ENCODE peak calls at places on chromosome 10, in six cellular contexts. One of them, this sample, is unnamed.

GRCh38 chr10:28432210-28432676 is 100.7 kb upstream of the WAC start:
- DNase-seq in GM23338: peak
- DNase-seq in HCT116: peak
- DNase-seq in stomach: peak
- DNase-seq in K562: peak
- DNase-seq in transverse colon: peak
- DNase-seq in this sample: peak

GRCh38 chr10:63627881-63628296 is 106.7 kb downstream of the REEP3 start:
- DNase-seq in GM23338: no peak
- DNase-seq in stomach: no peak
- DNase-seq in K562: no peak
- DNase-seq in transverse colon: no peak
- DNase-seq in HCT116: no peak
- DNase-seq in this sample: no peak

GRCh38 chr10:125808047-125808446 is 15.0 kb downstream of the UROS start:
- DNase-seq in transverse colon: no peak
- DNase-seq in stomach: no peak
- DNase-seq in HCT116: no peak
- DNase-seq in GM23338: no peak
- DNase-seq in K562: no peak
- DNase-seq in this sample: no peak

GRCh38 chr10:114647545-114648138 is 10.4 kb downstream of the ABLIM1 start:
- DNase-seq in GM23338: no peak
- DNase-seq in transverse colon: no peak
- DNase-seq in K562: no peak
- DNase-seq in HCT116: no peak
- DNase-seq in stomach: no peak
- DNase-seq in this sample: no peak

GRCh38 chr10:70085975-70086613 is 33.4 kb downstream of the MACROH2A2 start:
- DNase-seq in transverse colon: no peak
- DNase-seq in K562: no peak
- DNase-seq in GM23338: no peak
- DNase-seq in stomach: no peak
- DNase-seq in HCT116: no peak
- DNase-seq in this sample: no peak

GRCh38 chr10:107059058-107059457 is 105.4 kb downstream of the SORCS1 start:
- DNase-seq in stomach: no peak
- DNase-seq in transverse colon: no peak
- DNase-seq in K562: no peak
- DNase-seq in HCT116: no peak
- DNase-seq in GM23338: no peak
- DNase-seq in this sample: no peak

GRCh38 chr10:51001587-51001986 is 72.7 kb upstream of the PRKG1 start:
- DNase-seq in stomach: no peak
- DNase-seq in GM23338: peak
- DNase-seq in K562: peak
- DNase-seq in transverse colon: no peak
- DNase-seq in HCT116: no peak
- DNase-seq in this sample: no peak

GRCh38 chr10:51063659-51064535 is 10.4 kb upstream of the PRKG1 start:
- DNase-seq in K562: peak
- DNase-seq in transverse colon: no peak
- DNase-seq in GM23338: peak
- DNase-seq in HCT116: peak
- DNase-seq in stomach: no peak
- DNase-seq in this sample: no peak

GRCh38 chr10:43353495-43354324 is 17.7 kb upstream of the FXYD4 start:
- DNase-seq in stomach: no peak
- DNase-seq in GM23338: no peak
- DNase-seq in HCT116: no peak
- DNase-seq in K562: no peak
- DNase-seq in transverse colon: no peak
- DNase-seq in this sample: no peak

GRCh38 chr10:86596266-86596665 is 58.1 kb upstream of the OPN4 start:
- DNase-seq in stomach: no peak
- DNase-seq in HCT116: no peak
- DNase-seq in K562: no peak
- DNase-seq in transverse colon: no peak
- DNase-seq in GM23338: no peak
- DNase-seq in this sample: no peak

GRCh38 chr10:22651276-22651980 is 63.0 kb downstream of the PIP4K2A start:
- DNase-seq in K562: no peak
- DNase-seq in HCT116: no peak
- DNase-seq in stomach: no peak
- DNase-seq in transverse colon: no peak
- DNase-seq in GM23338: no peak
- DNase-seq in this sample: no peak

GRCh38 chr10:32985781-32986350 is 27.8 kb upstream of the ITGB1 start:
- DNase-seq in HCT116: no peak
- DNase-seq in GM23338: no peak
- DNase-seq in transverse colon: no peak
- DNase-seq in stomach: no peak
- DNase-seq in K562: peak
- DNase-seq in this sample: no peak

GRCh38 chr10:49395741-49396665 is at the start of gene DRGX:
- DNase-seq in transverse colon: no peak
- DNase-seq in HCT116: no peak
- DNase-seq in stomach: no peak
- DNase-seq in GM23338: peak
- DNase-seq in K562: no peak
- DNase-seq in this sample: no peak

GRCh38 chr10:108757946-108758345 is 1165.4 kb downstream of the XPNPEP1 start:
- DNase-seq in GM23338: no peak
- DNase-seq in transverse colon: no peak
- DNase-seq in HCT116: no peak
- DNase-seq in stomach: no peak
- DNase-seq in K562: no peak
- DNase-seq in this sample: no peak

GRCh38 chr10:58967551-58968418 is 208.7 kb upstream of the PHYHIPL start:
- DNase-seq in stomach: peak
- DNase-seq in GM23338: peak
- DNase-seq in transverse colon: no peak
- DNase-seq in K562: no peak
- DNase-seq in HCT116: no peak
- DNase-seq in this sample: peak

GRCh38 chr10:126156012-126156411 is 232.3 kb downstream of the ADAM12 start:
- DNase-seq in K562: no peak
- DNase-seq in GM23338: no peak
- DNase-seq in HCT116: no peak
- DNase-seq in transverse colon: no peak
- DNase-seq in stomach: no peak
- DNase-seq in this sample: no peak

DNA sequence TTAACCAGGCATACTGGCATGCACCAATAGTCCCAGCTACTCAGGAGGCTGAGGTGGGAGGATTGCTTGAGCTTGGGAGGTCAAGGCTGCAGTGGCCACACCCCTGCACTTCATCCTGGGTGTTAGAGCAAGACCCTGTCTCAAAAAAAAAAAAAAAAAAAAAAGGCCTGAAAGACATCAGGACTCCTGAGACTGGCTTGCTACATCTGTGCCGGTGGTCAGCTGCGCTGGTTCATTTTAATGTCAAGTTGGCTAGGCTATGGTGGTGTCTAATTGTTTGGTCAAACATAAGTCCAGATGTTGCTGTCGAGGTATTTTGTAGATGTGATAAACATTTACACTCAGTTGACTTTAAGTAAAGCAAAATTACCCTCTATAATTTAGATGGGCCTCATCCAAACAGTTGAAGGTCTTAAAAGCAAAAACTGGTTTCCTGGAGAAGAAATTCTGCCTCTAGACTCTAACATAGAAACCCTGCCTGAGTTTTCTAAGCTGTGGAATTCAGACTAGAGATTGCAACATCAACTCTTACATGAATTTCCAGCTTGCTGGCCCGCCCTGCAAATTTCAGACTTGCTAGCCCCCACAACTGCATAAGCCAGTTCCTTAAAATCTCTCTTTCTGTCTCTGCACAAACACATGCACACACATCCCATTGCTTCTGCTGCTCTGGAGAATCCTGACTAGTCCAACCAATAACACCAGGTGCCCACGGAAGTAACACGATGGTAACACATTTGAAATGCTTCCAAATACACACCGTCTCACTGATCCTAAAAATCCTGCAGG is 18.2 kb downstream of the MYOF start:
- DNase-seq in stomach: no peak
- DNase-seq in GM23338: no peak
- DNase-seq in transverse colon: peak
- DNase-seq in HCT116: no peak
- DNase-seq in K562: no peak
- DNase-seq in this sample: no peak
- TF ChIP-seq POLR2AphosphoS5 in stomach: no peak
- TF ChIP-seq POLR2AphosphoS5 in GM23338: no peak
- TF ChIP-seq POLR2AphosphoS5 in transverse colon: peak
- TF ChIP-seq POLR2AphosphoS5 in HCT116: no peak
- TF ChIP-seq POLR2AphosphoS5 in K562: no peak
- TF ChIP-seq POLR2AphosphoS5 in this sample: peak

GRCh38 chr10:127563718-127564553 is 14.8 kb downstream of the NPS start:
- DNase-seq in K562: peak
- DNase-seq in HCT116: peak
- DNase-seq in GM23338: peak
- DNase-seq in transverse colon: peak
- DNase-seq in stomach: no peak
- DNase-seq in this sample: no peak
- TF ChIP-seq CTCF in K562: no peak
- TF ChIP-seq CTCF in HCT116: peak
- TF ChIP-seq CTCF in GM23338: peak
- TF ChIP-seq CTCF in transverse colon: peak
- TF ChIP-seq CTCF in stomach: no peak
- TF ChIP-seq CTCF in this sample: peak

DNA sequence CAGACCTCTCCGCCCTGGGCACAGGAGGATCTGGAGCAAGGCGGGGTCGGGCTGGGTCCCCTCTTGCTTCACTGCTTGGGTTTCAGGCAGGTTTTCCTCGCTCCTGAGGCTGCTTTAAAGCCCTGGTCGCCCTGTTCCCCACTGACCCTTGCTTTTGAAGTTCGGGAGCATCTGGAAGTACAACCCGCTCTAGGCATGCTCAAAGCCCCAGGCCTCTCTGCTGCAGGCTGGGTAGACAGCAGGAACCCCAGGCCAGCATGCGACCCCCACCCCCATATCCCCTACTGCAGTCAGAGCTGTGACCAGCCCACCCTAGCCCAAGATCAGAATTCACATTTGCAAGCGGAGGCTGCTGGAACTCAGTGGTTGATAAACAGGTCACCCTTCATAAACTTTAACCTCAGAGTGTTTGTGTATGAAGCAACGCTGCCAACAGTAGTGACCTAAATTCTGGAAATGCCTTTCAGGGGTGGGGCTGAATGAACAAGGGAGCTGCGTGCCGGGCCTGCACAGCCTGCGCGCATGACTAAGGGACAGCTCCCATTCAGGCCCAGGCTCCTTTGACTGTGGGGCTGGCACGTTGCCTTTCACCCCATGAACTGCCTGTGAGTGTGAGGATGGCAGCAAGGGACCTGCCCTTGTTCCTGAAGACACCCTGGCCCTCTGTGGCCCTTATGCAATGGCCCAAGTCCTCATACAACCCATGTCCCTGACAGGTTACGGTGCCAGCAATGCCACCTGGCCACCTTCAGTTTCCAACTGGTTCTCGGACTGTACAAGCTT is 52.5 kb downstream of the PROSER2 start:
- DNase-seq in K562: peak
- DNase-seq in stomach: peak
- DNase-seq in GM23338: peak
- DNase-seq in transverse colon: peak
- DNase-seq in HCT116: peak
- DNase-seq in this sample: peak
- H3K27ac ChIP-seq in K562: peak
- H3K27ac ChIP-seq in stomach: peak
- H3K27ac ChIP-seq in GM23338: no peak
- H3K27ac ChIP-seq in transverse colon: peak
- H3K27ac ChIP-seq in HCT116: peak
- H3K27ac ChIP-seq in this sample: peak

GRCh38 chr10:122463466-122464157 is 2.3 kb downstream of the HTRA1 start:
- DNase-seq in GM23338: no peak
- DNase-seq in K562: no peak
- DNase-seq in HCT116: no peak
- DNase-seq in transverse colon: no peak
- DNase-seq in stomach: no peak
- DNase-seq in this sample: no peak

GRCh38 chr10:122464158-122464510 is 2.8 kb downstream of the HTRA1 start:
- DNase-seq in stomach: no peak
- DNase-seq in transverse colon: no peak
- DNase-seq in GM23338: no peak
- DNase-seq in HCT116: no peak
- DNase-seq in K562: no peak
- DNase-seq in this sample: no peak

GRCh38 chr10:122461729-122462532 is 578 bp downstream of the HTRA1 start:
- DNase-seq in K562: no peak
- DNase-seq in stomach: peak
- DNase-seq in transverse colon: no peak
- DNase-seq in HCT116: no peak
- DNase-seq in GM23338: peak
- DNase-seq in this sample: peak

GRCh38 chr10:122461367-122461728 is at the start of gene HTRA1:
- DNase-seq in transverse colon: peak
- DNase-seq in stomach: peak
- DNase-seq in K562: no peak
- DNase-seq in HCT116: no peak
- DNase-seq in GM23338: peak
- DNase-seq in this sample: peak

DNA sequence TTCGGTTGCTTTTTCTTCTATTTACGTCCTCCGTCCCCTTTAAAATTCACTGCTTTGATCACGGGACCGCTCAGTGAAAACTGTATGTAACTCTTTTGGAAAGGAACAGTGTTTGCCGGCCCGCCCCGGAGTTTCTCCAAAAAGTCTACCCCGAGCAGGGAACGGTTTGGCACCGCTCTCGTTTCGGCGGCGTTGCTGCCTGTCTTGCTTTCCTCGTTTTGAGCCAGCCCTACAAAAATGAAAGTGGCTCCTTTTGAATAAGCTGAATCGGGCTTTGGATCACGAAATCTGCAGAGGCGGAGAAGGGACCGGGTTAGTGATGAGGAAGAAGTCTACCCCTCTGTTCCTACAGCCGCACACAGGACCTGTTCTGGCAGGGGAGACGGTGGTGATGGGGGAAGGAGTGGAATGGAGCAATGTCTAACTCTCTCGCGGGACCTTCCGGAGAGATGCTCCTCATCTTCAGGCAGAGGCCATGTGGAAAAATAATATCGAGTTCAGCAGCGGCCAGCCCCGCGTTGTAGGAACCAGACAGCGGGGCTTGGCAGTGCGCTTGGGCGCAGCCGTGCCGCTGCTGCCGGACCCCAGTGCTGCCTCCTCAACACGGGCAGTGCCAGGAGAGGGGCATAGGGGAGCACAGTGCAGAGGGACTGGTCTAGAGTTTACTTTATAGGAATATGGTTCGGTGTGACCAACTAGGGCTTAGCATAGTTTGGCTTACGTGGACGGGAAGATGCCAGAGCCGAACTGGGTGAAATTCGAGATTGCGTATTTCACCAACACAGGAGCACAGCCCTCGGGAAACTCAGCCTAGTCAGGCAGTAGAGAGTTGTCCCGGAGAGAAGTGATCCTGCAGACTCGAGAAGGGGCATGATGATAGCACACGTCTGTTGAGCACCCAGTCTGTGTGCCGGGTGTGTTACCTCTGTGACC is 1.4 kb downstream of the HTRA1 start:
- DNase-seq in transverse colon: no peak
- DNase-seq in HCT116: no peak
- DNase-seq in stomach: no peak
- DNase-seq in K562: no peak
- DNase-seq in GM23338: no peak
- DNase-seq in this sample: peak
- TF ChIP-seq POLR2AphosphoS5 in transverse colon: no peak
- TF ChIP-seq POLR2AphosphoS5 in HCT116: no peak
- TF ChIP-seq POLR2AphosphoS5 in stomach: no peak
- TF ChIP-seq POLR2AphosphoS5 in K562: no peak
- TF ChIP-seq POLR2AphosphoS5 in GM23338: no peak
- TF ChIP-seq POLR2AphosphoS5 in this sample: no peak

This sample was measured in prostate gland.